ENCODE peak calls at places on chromosomes 6 and 20, in eight cellular contexts. One of them, this sample, is unnamed.

GRCh38 chr6:36223706-36224105 is 27.2 kb downstream of the BRPF3 start:
- DNase-seq in astrocyte: peak
- DNase-seq in hippocampal formation: no peak
- DNase-seq in NCI-H2029 treated with DMSO at 0.1 percent for 48 hours: no peak
- DNase-seq in dorsolateral prefrontal cortex: no peak
- DNase-seq in osteocyte: no peak
- DNase-seq in SHP77: no peak
- DNase-seq in lung microvascular endothelial cell: no peak
- DNase-seq in this sample: no peak

GRCh38 chr20:33629979-33630378 is 32.1 kb upstream of the C20orf144 start:
- DNase-seq in astrocyte: no peak
- DNase-seq in hippocampal formation: no peak
- DNase-seq in NCI-H2029 treated with DMSO at 0.1 percent for 48 hours: no peak
- DNase-seq in dorsolateral prefrontal cortex: no peak
- DNase-seq in osteocyte: no peak
- DNase-seq in SHP77: no peak
- DNase-seq in lung microvascular endothelial cell: no peak
- DNase-seq in this sample: no peak

GRCh38 chr6:12030993-12031550 is 19.0 kb downstream of the HIVEP1 start:
- DNase-seq in astrocyte: peak
- DNase-seq in hippocampal formation: no peak
- DNase-seq in NCI-H2029 treated with DMSO at 0.1 percent for 48 hours: no peak
- DNase-seq in dorsolateral prefrontal cortex: no peak
- DNase-seq in osteocyte: no peak
- DNase-seq in SHP77: no peak
- DNase-seq in lung microvascular endothelial cell: no peak
- DNase-seq in this sample: no peak

GRCh38 chr6:121222656-121223055 is 111.6 kb downstream of the TBC1D32 start:
- DNase-seq in astrocyte: peak
- DNase-seq in hippocampal formation: peak
- DNase-seq in NCI-H2029 treated with DMSO at 0.1 percent for 48 hours: no peak
- DNase-seq in dorsolateral prefrontal cortex: no peak
- DNase-seq in osteocyte: no peak
- DNase-seq in SHP77: no peak
- DNase-seq in lung microvascular endothelial cell: peak
- DNase-seq in this sample: no peak

GRCh38 chr6:75101896-75102680 is 103.8 kb downstream of the COL12A1 start:
- DNase-seq in astrocyte: peak
- DNase-seq in hippocampal formation: no peak
- DNase-seq in NCI-H2029 treated with DMSO at 0.1 percent for 48 hours: no peak
- DNase-seq in dorsolateral prefrontal cortex: no peak
- DNase-seq in osteocyte: no peak
- DNase-seq in SHP77: no peak
- DNase-seq in lung microvascular endothelial cell: peak
- DNase-seq in this sample: no peak

GRCh38 chr6:146582857-146583256 is 15.9 kb upstream of the ADGB start:
- DNase-seq in astrocyte: no peak
- DNase-seq in hippocampal formation: peak
- DNase-seq in NCI-H2029 treated with DMSO at 0.1 percent for 48 hours: no peak
- DNase-seq in dorsolateral prefrontal cortex: no peak
- DNase-seq in osteocyte: no peak
- DNase-seq in SHP77: peak
- DNase-seq in lung microvascular endothelial cell: no peak
- DNase-seq in this sample: no peak

GRCh38 chr20:48690888-48691287 is 136.9 kb downstream of the PREX1 start:
- DNase-seq in astrocyte: peak
- DNase-seq in hippocampal formation: no peak
- DNase-seq in NCI-H2029 treated with DMSO at 0.1 percent for 48 hours: no peak
- DNase-seq in dorsolateral prefrontal cortex: peak
- DNase-seq in osteocyte: no peak
- DNase-seq in SHP77: no peak
- DNase-seq in lung microvascular endothelial cell: no peak
- DNase-seq in this sample: no peak

GRCh38 chr6:72554203-72554564 is 67.7 kb upstream of the KCNQ5 start:
- DNase-seq in astrocyte: peak
- DNase-seq in hippocampal formation: no peak
- DNase-seq in NCI-H2029 treated with DMSO at 0.1 percent for 48 hours: no peak
- DNase-seq in dorsolateral prefrontal cortex: no peak
- DNase-seq in osteocyte: no peak
- DNase-seq in SHP77: no peak
- DNase-seq in lung microvascular endothelial cell: peak
- DNase-seq in this sample: no peak

GRCh38 chr6:17470953-17471335 is 77.5 kb downstream of the CAP2 start:
- DNase-seq in astrocyte: peak
- DNase-seq in hippocampal formation: no peak
- DNase-seq in NCI-H2029 treated with DMSO at 0.1 percent for 48 hours: no peak
- DNase-seq in dorsolateral prefrontal cortex: no peak
- DNase-seq in osteocyte: no peak
- DNase-seq in SHP77: no peak
- DNase-seq in lung microvascular endothelial cell: no peak
- DNase-seq in this sample: no peak

GRCh38 chr6:33279971-33280511 is 3.1 kb downstream of the B3GALT4 start:
- DNase-seq in astrocyte: peak
- DNase-seq in hippocampal formation: no peak
- DNase-seq in NCI-H2029 treated with DMSO at 0.1 percent for 48 hours: peak
- DNase-seq in dorsolateral prefrontal cortex: no peak
- DNase-seq in osteocyte: no peak
- DNase-seq in SHP77: peak
- DNase-seq in lung microvascular endothelial cell: peak
- DNase-seq in this sample: no peak

GRCh38 chr6:131764350-131764749 is 43.5 kb upstream of the ENPP1 start:
- DNase-seq in astrocyte: no peak
- DNase-seq in hippocampal formation: no peak
- DNase-seq in NCI-H2029 treated with DMSO at 0.1 percent for 48 hours: no peak
- DNase-seq in dorsolateral prefrontal cortex: no peak
- DNase-seq in osteocyte: no peak
- DNase-seq in SHP77: no peak
- DNase-seq in lung microvascular endothelial cell: no peak
- DNase-seq in this sample: no peak

GRCh38 chr20:63090682-63091571 is 84.2 kb upstream of the BHLHE23 start:
- DNase-seq in astrocyte: no peak
- DNase-seq in hippocampal formation: no peak
- DNase-seq in NCI-H2029 treated with DMSO at 0.1 percent for 48 hours: no peak
- DNase-seq in dorsolateral prefrontal cortex: peak
- DNase-seq in osteocyte: peak
- DNase-seq in SHP77: no peak
- DNase-seq in lung microvascular endothelial cell: no peak
- DNase-seq in this sample: no peak

GRCh38 chr6:18493421-18493891 is 106.3 kb downstream of the RNF144B start:
- DNase-seq in astrocyte: no peak
- DNase-seq in hippocampal formation: no peak
- DNase-seq in NCI-H2029 treated with DMSO at 0.1 percent for 48 hours: no peak
- DNase-seq in dorsolateral prefrontal cortex: no peak
- DNase-seq in osteocyte: no peak
- DNase-seq in SHP77: no peak
- DNase-seq in lung microvascular endothelial cell: no peak
- DNase-seq in this sample: no peak

GRCh38 chr6:10759312-10759839 is 11.8 kb downstream of the TMEM14B start:
- DNase-seq in astrocyte: peak
- DNase-seq in hippocampal formation: no peak
- DNase-seq in NCI-H2029 treated with DMSO at 0.1 percent for 48 hours: no peak
- DNase-seq in dorsolateral prefrontal cortex: no peak
- DNase-seq in osteocyte: no peak
- DNase-seq in SHP77: peak
- DNase-seq in lung microvascular endothelial cell: peak
- DNase-seq in this sample: no peak

GRCh38 chr20:23257848-23258746 is 92.5 kb upstream of the NXT1 start:
- DNase-seq in astrocyte: peak
- DNase-seq in hippocampal formation: no peak
- DNase-seq in NCI-H2029 treated with DMSO at 0.1 percent for 48 hours: no peak
- DNase-seq in dorsolateral prefrontal cortex: no peak
- DNase-seq in osteocyte: peak
- DNase-seq in SHP77: no peak
- DNase-seq in lung microvascular endothelial cell: peak
- DNase-seq in this sample: peak

GRCh38 chr20:3000852-3001523 is 42.4 kb upstream of the GNRH2 start:
- DNase-seq in astrocyte: peak
- DNase-seq in hippocampal formation: peak
- DNase-seq in NCI-H2029 treated with DMSO at 0.1 percent for 48 hours: no peak
- DNase-seq in dorsolateral prefrontal cortex: no peak
- DNase-seq in osteocyte: no peak
- DNase-seq in SHP77: peak
- DNase-seq in lung microvascular endothelial cell: peak
- DNase-seq in this sample: no peak

GRCh38 chr6:168518867-168519266 is 77.9 kb downstream of the SMOC2 start:
- DNase-seq in astrocyte: no peak
- DNase-seq in hippocampal formation: no peak
- DNase-seq in NCI-H2029 treated with DMSO at 0.1 percent for 48 hours: no peak
- DNase-seq in dorsolateral prefrontal cortex: no peak
- DNase-seq in osteocyte: no peak
- DNase-seq in SHP77: no peak
- DNase-seq in lung microvascular endothelial cell: no peak
- DNase-seq in this sample: no peak

GRCh38 chr20:8389381-8390368 is 257.6 kb downstream of the PLCB1 start:
- DNase-seq in astrocyte: peak
- DNase-seq in hippocampal formation: peak
- DNase-seq in NCI-H2029 treated with DMSO at 0.1 percent for 48 hours: peak
- DNase-seq in dorsolateral prefrontal cortex: no peak
- DNase-seq in osteocyte: no peak
- DNase-seq in SHP77: peak
- DNase-seq in lung microvascular endothelial cell: peak
- DNase-seq in this sample: no peak

This sample was measured in vagina.